ENCODE peak calls at places on chromosomes 7 and 10, in six cellular contexts. Z is WERI-Rb-1, D is OCI-LY7, X is heart left ventricle, P is AG09309, V is fibroblast of lung. L is an unnamed sample.

GRCh38 chr10:24465899-24466615 is 257.1 kb downstream of the KIAA1217 start:
- DNase-seq in Z (no peak), P (peak; percentile 82), V (peak; percentile 98), X (no peak), D (no peak), L (peak; percentile 97)

GRCh38 chr7:22934473-22935065 is 79.4 kb downstream of the HYCC1 start:
- DNase-seq in D (no peak), P (no peak), Z (no peak), V (peak; percentile 86), X (no peak), L (peak; percentile 24)

GRCh38 chr7:3063016-3063753 is 19.5 kb upstream of the CARD11 start:
- DNase-seq in P (no peak), D (no peak), X (no peak), Z (no peak), V (no peak), L (no peak)

GRCh38 chr10:27529010-27529783 is 25.1 kb downstream of the RAB18 start:
- DNase-seq in X (no peak), V (no peak), P (no peak), Z (no peak), D (no peak), L (no peak)

GRCh38 chr7:33692956-33693355 is 212.4 kb upstream of the BMPER start:
- DNase-seq in V (peak; percentile 81), P (peak; percentile 21), D (no peak), Z (no peak), X (no peak), L (peak; percentile 6)

GRCh38 chr7:125084196-125084595 is 154.6 kb upstream of the POT1 start:
- DNase-seq in Z (no peak), P (no peak), D (no peak), X (no peak), V (no peak), L (no peak)

GRCh38 chr7:96021533-96021932 is 249.2 kb downstream of the DYNC1I1 start:
- DNase-seq in D (no peak), Z (no peak), V (no peak), P (peak; percentile 7), X (no peak), L (peak; percentile 55)

GRCh38 chr10:11869211-11869610 is 46.1 kb downstream of the PROSER2 start:
- DNase-seq in P (no peak), D (no peak), X (no peak), Z (no peak), V (no peak), L (no peak)

GRCh38 chr7:143048827-143049226 is 3.3 kb upstream of the OR6V1 start:
- DNase-seq in P (no peak), X (no peak), D (no peak), Z (no peak), V (no peak), L (peak; percentile 4)

GRCh38 chr10:60903096-60903495 is 40.9 kb downstream of the RHOBTB1 start:
- DNase-seq in P (no peak), Z (no peak), D (no peak), X (no peak), V (no peak), L (no peak)

GRCh38 chr7:47453093-47454056 is 128.5 kb downstream of the TNS3 start:
- DNase-seq in D (no peak), X (peak; percentile 77), Z (no peak), V (peak; percentile 90), P (peak; percentile 78), L (peak; percentile 69)

GRCh38 chr7:130841416-130841815 is 107.4 kb upstream of the KLF14 start:
- DNase-seq in X (no peak), P (no peak), D (peak; percentile 90), Z (no peak), V (no peak), L (no peak)

GRCh38 chr7:134703781-134704180 is 57.1 kb downstream of the BPGM start:
- DNase-seq in D (no peak), X (no peak), V (peak; percentile 88), Z (no peak), P (no peak), L (no peak)

GRCh38 chr7:45092100-45092930 is 3.5 kb upstream of the NACAD start:
- DNase-seq in P (peak; percentile 16), X (no peak), D (no peak), Z (no peak), V (peak; percentile 25), L (peak; percentile 74)

GRCh38 chr7:26090927-26091519 is 61.0 kb upstream of the NFE2L3 start:
- DNase-seq in X (no peak), V (peak; percentile 62), Z (no peak), P (peak; percentile 41), D (peak; percentile 76), L (peak; percentile 44)

GRCh38 chr7:70317356-70317755 is 719.1 kb downstream of the AUTS2 start:
- DNase-seq in P (no peak), Z (no peak), X (peak; percentile 22), V (peak; percentile 66), D (no peak), L (peak; percentile 52)

GRCh38 chr7:102834999-102835398 is 77.8 kb upstream of the LRRC17 start:
- DNase-seq in P (no peak), D (no peak), Z (no peak), X (no peak), V (peak; percentile 96), L (peak; percentile 85)

GRCh38 chr7:66804001-66804400 is 63.5 kb downstream of the RABGEF1 start:
- DNase-seq in P (no peak), Z (no peak), D (no peak), X (no peak), V (peak; percentile 38), L (no peak)

GRCh38 chr10:373516-374309 is 238.5 kb downstream of the ZMYND11 start:
- DNase-seq in V (peak; percentile 95), D (no peak), P (peak; percentile 43), X (peak; percentile 36), Z (no peak), L (peak; percentile 62)

GRCh38 chr10:131760416-131761166 is 140.2 kb upstream of the PPP2R2D start:
- DNase-seq in V (no peak), Z (no peak), D (no peak), X (no peak), P (no peak), L (no peak)

GRCh38 chr10:131770946-131771633 is 129.7 kb upstream of the PPP2R2D start:
- DNase-seq in X (no peak), V (no peak), Z (no peak), P (no peak), D (no peak), L (no peak)

GRCh38 chr10:69730251-69731156 is 71.2 kb upstream of the COL13A1 start:
- DNase-seq in V (peak; percentile 12), X (peak; percentile 81), P (no peak), D (no peak), Z (no peak), L (peak; percentile 21)

GRCh38 chr7:92740713-92741126 is 95.7 kb downstream of the CDK6 start:
- DNase-seq in P (no peak), V (peak; percentile 97), Z (no peak), D (no peak), X (no peak), L (peak; percentile 94)

GRCh38 chr10:101018600-101019439 is 12.1 kb downstream of the PDZD7 start:
- DNase-seq in X (peak; percentile 86), Z (peak; percentile 97), D (peak; percentile 63), V (peak; percentile 70), P (no peak), L (peak; percentile 71)
- H3K4me3 ChIP-seq in X (peak overlapping the region; percentile 0), Z (peak overlapping the region; percentile 11), D (no peak overlapping the region), V (no peak overlapping the region), P (no peak overlapping the region), L (no peak overlapping the region)

GRCh38 chr7:153443031-153443430 is 609.2 kb upstream of the DPP6 start:
- DNase-seq in X (no peak), D (no peak), P (no peak), Z (no peak), V (no peak), L (no peak)
- H3K4me3 ChIP-seq in X (no peak overlapping the region), D (no peak overlapping the region), P (no peak overlapping the region), Z (no peak overlapping the region), V (no peak overlapping the region), L (no peak overlapping the region)

DNA sequence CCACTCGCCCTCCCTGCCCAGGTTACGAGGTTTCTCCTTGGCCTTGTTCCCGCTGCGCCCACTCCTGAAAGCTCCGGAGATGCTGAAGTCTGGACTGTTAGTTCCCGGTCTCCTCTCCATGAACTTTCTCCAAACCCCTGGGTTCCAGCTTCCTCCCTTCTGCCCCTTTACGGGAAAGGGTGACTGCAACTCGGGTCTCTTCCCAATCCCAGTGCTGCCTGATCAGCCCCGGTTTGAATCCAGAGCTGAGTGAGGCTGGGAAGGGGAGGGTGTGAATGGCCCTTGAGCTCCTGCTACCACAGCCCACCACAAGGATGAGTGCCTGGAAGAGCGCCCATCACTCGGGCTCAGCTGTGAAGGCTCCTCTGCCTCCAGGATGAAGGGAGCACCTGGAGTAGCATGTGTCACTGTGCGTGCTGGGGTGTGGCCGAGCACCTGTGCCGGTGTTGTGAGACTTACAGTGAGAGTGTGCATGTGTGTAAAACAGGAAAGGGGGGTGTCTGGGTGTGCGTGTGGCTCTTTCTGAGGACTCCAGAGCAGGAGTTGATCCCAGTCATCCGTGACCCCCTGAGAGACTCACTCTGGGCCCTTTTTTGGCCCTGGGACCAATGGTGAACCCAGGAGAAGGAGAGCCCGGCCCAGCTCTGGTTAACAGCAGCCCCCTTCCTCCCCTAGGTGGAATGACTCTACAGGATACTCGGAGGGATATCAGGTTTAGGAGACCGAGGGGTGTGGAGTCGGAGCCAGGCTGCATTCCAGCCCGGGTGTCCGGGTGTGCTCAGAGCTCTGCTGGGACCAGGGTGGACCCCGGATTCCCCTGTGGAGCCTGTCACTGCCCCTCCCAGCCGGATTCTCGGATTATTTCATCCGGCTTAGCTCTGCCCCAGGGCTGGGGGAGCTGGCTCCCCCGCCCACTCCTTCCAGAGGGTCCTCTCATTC is 1.1 kb upstream of the ZNF467 start:
- DNase-seq in X (no peak), D (no peak), Z (peak; percentile 34), V (no peak), P (no peak), L (no peak)
- H3K4me3 ChIP-seq in X (peak overlapping the region; percentile 59), D (no peak overlapping the region), Z (peak overlapping the region; percentile 69), V (no peak overlapping the region), P (no peak overlapping the region), L (no peak overlapping the region)

GRCh38 chr10:111037868-111038267 is 39.0 kb upstream of the ADRA2A start:
- DNase-seq in D (peak; percentile 17), Z (no peak), V (no peak), P (no peak), X (no peak), L (no peak)
- H3K4me3 ChIP-seq in D (no peak overlapping the region), Z (no peak overlapping the region), V (no peak overlapping the region), P (no peak overlapping the region), X (no peak overlapping the region), L (no peak overlapping the region)

DNA sequence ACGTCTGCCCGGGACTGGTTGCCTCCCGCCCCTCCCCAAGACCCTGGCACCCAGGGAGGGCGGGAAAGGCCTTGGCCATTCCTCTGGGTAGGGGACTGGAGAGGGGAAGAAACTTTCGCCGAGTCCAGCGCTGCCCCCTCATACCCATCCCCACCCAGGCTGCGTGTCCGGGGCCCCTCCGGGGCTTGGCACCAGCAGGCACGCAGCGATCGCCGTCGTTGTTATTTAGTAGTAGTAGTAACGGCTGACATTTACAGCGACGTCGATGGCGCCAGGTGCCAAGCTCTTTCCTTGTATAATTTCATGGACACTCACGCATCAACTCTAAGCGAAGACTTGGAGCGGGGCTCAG is 3.3 kb upstream of the PDGFA start:
- DNase-seq in X (no peak), Z (no peak), P (no peak), D (no peak), V (no peak), L (no peak)
- H3K4me3 ChIP-seq in X (peak overlapping the region; percentile 57), Z (no peak overlapping the region), P (no peak overlapping the region), D (no peak overlapping the region), V (no peak overlapping the region), L (no peak overlapping the region)

DNA sequence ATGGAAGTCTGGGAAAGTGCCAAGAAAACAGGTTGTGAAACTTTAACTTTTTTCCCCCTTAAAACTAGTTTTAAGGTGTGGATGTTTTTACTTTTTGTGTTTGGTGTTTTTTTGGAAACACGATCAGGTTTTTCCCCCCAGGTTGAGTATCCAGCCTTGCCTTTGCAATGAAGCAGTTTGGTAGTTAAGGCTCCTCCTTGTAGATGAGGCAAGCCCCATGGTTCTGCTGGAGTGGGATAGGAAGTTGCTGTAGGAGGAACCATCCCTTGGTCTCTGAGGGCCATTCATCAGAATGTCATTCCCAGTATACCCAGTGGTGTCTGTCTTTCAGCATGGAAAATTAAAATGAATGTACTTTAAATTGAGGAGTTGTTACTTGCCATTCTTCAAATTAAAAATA is 2.7 kb downstream of the CUL1 start:
- DNase-seq in Z (no peak), X (no peak), P (no peak), V (peak; percentile 45), D (no peak), L (no peak)
- H3K4me3 ChIP-seq in Z (no peak overlapping the region), X (peak overlapping the region; percentile 85), P (no peak overlapping the region), V (peak overlapping the region; percentile 70), D (peak overlapping the region; percentile 83), L (no peak overlapping the region)